ENCODE peak calls at places on chromosomes 12 and 14, in ten cellular contexts. Q is HS-5; D is NCI-H1105; L is endothelial cell; O is globus pallidus; Z is WTC11; C is stimulated activated CD4-positive, alpha-beta T cell treated with anti-CD3 and anti-CD28 coated beads, Interleukin-1b, Interleukin-23, amount 100 ng/mL, for 24 hours; I is iPS-NIHi11; T is mucosa of descending colon; X is LoVo. E is an unnamed sample.

GRCh38 chr12:3461391-3461790 is 29.6 kb upstream of the PRMT8 start:
- DNase-seq in Q (no peak), D (no peak), L (no peak), O (no peak), Z (no peak), C (no peak), I (no peak), T (no peak), X (no peak), E (no peak)

GRCh38 chr12:22624908-22625646 is at the start of gene ETNK1:
- DNase-seq in Q (peak; percentile 49), D (peak; percentile 84), L (peak; percentile 95), O (peak; percentile 96), Z (peak; percentile 93), C (peak; percentile 80), I (peak; percentile 93), T (peak; percentile 98), X (peak; percentile 97), E (peak; percentile 55)

GRCh38 chr14:89351364-89351957 is 65.6 kb downstream of the FOXN3 start:
- DNase-seq in Q (no peak), D (no peak), L (no peak), O (no peak), Z (peak; percentile 27), C (no peak), I (no peak), T (no peak), X (no peak), E (no peak)

GRCh38 chr12:124194521-124195225 is 100.2 kb upstream of the RFLNA start:
- DNase-seq in Q (no peak), D (no peak), L (no peak), O (no peak), Z (no peak), C (no peak), I (no peak), T (no peak), X (no peak), E (no peak)

GRCh38 chr14:39781466-39781865 is 349.2 kb upstream of the FBXO33 start:
- DNase-seq in Q (no peak), D (no peak), L (no peak), O (no peak), Z (peak; percentile 12), C (no peak), I (no peak), T (no peak), X (no peak), E (no peak)

GRCh38 chr14:56342419-56342901 is 224.2 kb downstream of the PELI2 start:
- DNase-seq in Q (no peak), D (no peak), L (no peak), O (no peak), Z (no peak), C (no peak), I (no peak), T (no peak), X (no peak), E (peak; percentile 42)

GRCh38 chr14:33081259-33081658 is 142.6 kb downstream of the NPAS3 start:
- DNase-seq in Q (no peak), D (no peak), L (no peak), O (no peak), Z (no peak), C (no peak), I (no peak), T (no peak), X (no peak), E (no peak)

GRCh38 chr12:50517456-50518048 is 12.8 kb downstream of the DIP2B start:
- DNase-seq in Q (no peak), D (no peak), L (no peak), O (peak; percentile 48), Z (no peak), C (no peak), I (no peak), T (no peak), X (no peak), E (peak; percentile 13)

GRCh38 chr12:107864235-107864634 is 89.7 kb downstream of the ASCL4 start:
- DNase-seq in Q (no peak), D (peak; percentile 28), L (no peak), O (no peak), Z (peak; percentile 49), C (no peak), I (peak; percentile 42), T (no peak), X (no peak), E (no peak)

GRCh38 chr12:12070674-12071661 is at the start of gene BCL2L14:
- DNase-seq in Q (no peak), D (no peak), L (no peak), O (no peak), Z (no peak), C (no peak), I (no peak), T (no peak), X (peak; percentile 81), E (no peak)

GRCh38 chr14:90295870-90296516 is 35.7 kb downstream of the NRDE2 start:
- DNase-seq in Q (no peak), D (no peak), L (no peak), O (peak; percentile 47), Z (no peak), C (no peak), I (no peak), T (no peak), X (no peak), E (no peak)

GRCh38 chr14:21846227-21846885 is 172.7 kb upstream of the OR4E1 start:
- DNase-seq in Q (no peak), D (no peak), L (peak; percentile 66), O (no peak), Z (peak; percentile 81), C (peak; percentile 32), I (peak; percentile 21), T (peak; percentile 59), X (peak; percentile 9), E (no peak)

GRCh38 chr12:115294443-115295133 is 610.6 kb upstream of the TBX3 start:
- DNase-seq in Q (no peak), D (no peak), L (no peak), O (no peak), Z (no peak), C (no peak), I (no peak), T (no peak), X (no peak), E (no peak)

GRCh38 chr14:89721330-89721729 is 233.2 kb downstream of the EFCAB11 start:
- DNase-seq in Q (no peak), D (no peak), L (no peak), O (no peak), Z (no peak), C (no peak), I (no peak), T (no peak), X (no peak), E (no peak)

GRCh38 chr12:100688451-100688864 is 106.1 kb upstream of the ANO4 start:
- DNase-seq in Q (no peak), D (no peak), L (no peak), O (no peak), Z (no peak), C (no peak), I (no peak), T (no peak), X (no peak), E (no peak)

GRCh38 chr12:15749937-15750336 is 39.3 kb downstream of the EPS8 start:
- DNase-seq in Q (no peak), D (no peak), L (no peak), O (no peak), Z (no peak), C (no peak), I (no peak), T (no peak), X (no peak), E (no peak)

GRCh38 chr14:104789752-104790743 is 5.5 kb downstream of the AKT1 start:
- DNase-seq in Q (no peak), D (no peak), L (no peak), O (no peak), Z (no peak), C (no peak), I (no peak), T (no peak), X (no peak), E (no peak)